ENCODE peak calls at places on chromosomes 4 and X, in eight cellular contexts. One of them, this sample, is unnamed.

GRCh38 chrX:77442728-77443127 is 4.5 kb upstream of the FGF16 start:
- DNase-seq in RWPE1: peak
- DNase-seq in HL-60: no peak
- DNase-seq in right atrium auricular region: no peak
- DNase-seq in cardiac muscle cell: no peak
- DNase-seq in body of pancreas: no peak
- DNase-seq in thoracic aorta: no peak
- DNase-seq in progenitor cell of endocrine pancreas: no peak
- DNase-seq in this sample: no peak

GRCh38 chr4:176230827-176231226 is 35.4 kb upstream of the SPATA4 start:
- DNase-seq in RWPE1: no peak
- DNase-seq in HL-60: no peak
- DNase-seq in progenitor cell of endocrine pancreas: no peak
- DNase-seq in right atrium auricular region: no peak
- DNase-seq in body of pancreas: no peak
- DNase-seq in thoracic aorta: no peak
- DNase-seq in cardiac muscle cell: no peak
- DNase-seq in this sample: no peak

GRCh38 chr4:179372746-179373145 is 1930.5 kb upstream of the AGA start:
- DNase-seq in progenitor cell of endocrine pancreas: no peak
- DNase-seq in thoracic aorta: no peak
- DNase-seq in right atrium auricular region: no peak
- DNase-seq in cardiac muscle cell: no peak
- DNase-seq in HL-60: no peak
- DNase-seq in RWPE1: no peak
- DNase-seq in body of pancreas: no peak
- DNase-seq in this sample: no peak

GRCh38 chr4:26061248-26061986 is 147.4 kb downstream of the SMIM20 start:
- DNase-seq in HL-60: peak
- DNase-seq in progenitor cell of endocrine pancreas: no peak
- DNase-seq in body of pancreas: no peak
- DNase-seq in right atrium auricular region: no peak
- DNase-seq in RWPE1: peak
- DNase-seq in cardiac muscle cell: peak
- DNase-seq in thoracic aorta: no peak
- DNase-seq in this sample: peak

GRCh38 chrX:1420371-1420770 is 28.5 kb upstream of the SLC25A6 start:
- DNase-seq in right atrium auricular region: no peak
- DNase-seq in cardiac muscle cell: no peak
- DNase-seq in thoracic aorta: no peak
- DNase-seq in RWPE1: no peak
- DNase-seq in HL-60: no peak
- DNase-seq in body of pancreas: peak
- DNase-seq in progenitor cell of endocrine pancreas: no peak
- DNase-seq in this sample: no peak

GRCh38 chrX:40172169-40172979 is 74.6 kb upstream of the BCOR start:
- DNase-seq in RWPE1: no peak
- DNase-seq in thoracic aorta: no peak
- DNase-seq in cardiac muscle cell: peak
- DNase-seq in right atrium auricular region: no peak
- DNase-seq in progenitor cell of endocrine pancreas: no peak
- DNase-seq in HL-60: no peak
- DNase-seq in body of pancreas: peak
- DNase-seq in this sample: no peak

GRCh38 chr4:146521543-146522097 is at the start of gene SLC10A7:
- DNase-seq in cardiac muscle cell: peak
- DNase-seq in body of pancreas: peak
- DNase-seq in thoracic aorta: no peak
- DNase-seq in right atrium auricular region: peak
- DNase-seq in progenitor cell of endocrine pancreas: peak
- DNase-seq in RWPE1: peak
- DNase-seq in HL-60: no peak
- DNase-seq in this sample: peak

GRCh38 chr4:158850800-158851644 is 82.2 kb downstream of the FNIP2 start:
- DNase-seq in HL-60: no peak
- DNase-seq in RWPE1: peak
- DNase-seq in body of pancreas: no peak
- DNase-seq in thoracic aorta: no peak
- DNase-seq in progenitor cell of endocrine pancreas: no peak
- DNase-seq in right atrium auricular region: no peak
- DNase-seq in cardiac muscle cell: peak
- DNase-seq in this sample: no peak

GRCh38 chr4:146638801-146639351 is at the start of gene POU4F2:
- DNase-seq in cardiac muscle cell: peak
- DNase-seq in HL-60: no peak
- DNase-seq in thoracic aorta: no peak
- DNase-seq in RWPE1: peak
- DNase-seq in right atrium auricular region: no peak
- DNase-seq in body of pancreas: no peak
- DNase-seq in progenitor cell of endocrine pancreas: no peak
- DNase-seq in this sample: no peak

GRCh38 chr4:52052475-52052780 is 1.3 kb downstream of the SPATA18 start:
- DNase-seq in HL-60: no peak
- DNase-seq in progenitor cell of endocrine pancreas: no peak
- DNase-seq in thoracic aorta: no peak
- DNase-seq in body of pancreas: no peak
- DNase-seq in right atrium auricular region: peak
- DNase-seq in RWPE1: no peak
- DNase-seq in cardiac muscle cell: peak
- DNase-seq in this sample: no peak

GRCh38 chr4:67204441-67204840 is 340.9 kb downstream of the CENPC start:
- DNase-seq in right atrium auricular region: no peak
- DNase-seq in HL-60: no peak
- DNase-seq in RWPE1: no peak
- DNase-seq in body of pancreas: no peak
- DNase-seq in cardiac muscle cell: no peak
- DNase-seq in thoracic aorta: no peak
- DNase-seq in progenitor cell of endocrine pancreas: no peak
- DNase-seq in this sample: no peak

GRCh38 chr4:138242076-138242829 is at the start of gene SLC7A11:
- DNase-seq in body of pancreas: peak
- DNase-seq in right atrium auricular region: no peak
- DNase-seq in cardiac muscle cell: peak
- DNase-seq in RWPE1: peak
- DNase-seq in progenitor cell of endocrine pancreas: peak
- DNase-seq in thoracic aorta: peak
- DNase-seq in HL-60: peak
- DNase-seq in this sample: peak

GRCh38 chr4:181108237-181108636 is 1135.0 kb upstream of the TENM3 start:
- DNase-seq in RWPE1: no peak
- DNase-seq in body of pancreas: no peak
- DNase-seq in HL-60: no peak
- DNase-seq in cardiac muscle cell: no peak
- DNase-seq in thoracic aorta: no peak
- DNase-seq in right atrium auricular region: no peak
- DNase-seq in progenitor cell of endocrine pancreas: no peak
- DNase-seq in this sample: no peak

GRCh38 chr4:89797117-89797516 is 39.8 kb downstream of the SNCA start:
- DNase-seq in RWPE1: peak
- DNase-seq in HL-60: no peak
- DNase-seq in right atrium auricular region: no peak
- DNase-seq in thoracic aorta: no peak
- DNase-seq in progenitor cell of endocrine pancreas: no peak
- DNase-seq in cardiac muscle cell: no peak
- DNase-seq in body of pancreas: no peak
- DNase-seq in this sample: no peak

GRCh38 chrX:149903889-149904748 is 23.1 kb downstream of the MAGEA8 start:
- DNase-seq in HL-60: no peak
- DNase-seq in thoracic aorta: no peak
- DNase-seq in progenitor cell of endocrine pancreas: no peak
- DNase-seq in RWPE1: no peak
- DNase-seq in body of pancreas: no peak
- DNase-seq in right atrium auricular region: no peak
- DNase-seq in cardiac muscle cell: no peak
- DNase-seq in this sample: no peak

GRCh38 chrX:17768997-17769396 is 31.7 kb downstream of the SCML1 start:
- DNase-seq in right atrium auricular region: no peak
- DNase-seq in thoracic aorta: no peak
- DNase-seq in RWPE1: no peak
- DNase-seq in cardiac muscle cell: no peak
- DNase-seq in body of pancreas: no peak
- DNase-seq in HL-60: no peak
- DNase-seq in progenitor cell of endocrine pancreas: no peak
- DNase-seq in this sample: no peak

GRCh38 chr4:23023121-23023520 is 330.4 kb downstream of the GBA3 start:
- DNase-seq in RWPE1: no peak
- DNase-seq in progenitor cell of endocrine pancreas: no peak
- DNase-seq in right atrium auricular region: no peak
- DNase-seq in body of pancreas: no peak
- DNase-seq in HL-60: no peak
- DNase-seq in thoracic aorta: no peak
- DNase-seq in cardiac muscle cell: no peak
- DNase-seq in this sample: no peak

GRCh38 chr4:87932718-87933136 is 42.8 kb upstream of the SPP1 start:
- DNase-seq in body of pancreas: no peak
- DNase-seq in thoracic aorta: no peak
- DNase-seq in progenitor cell of endocrine pancreas: no peak
- DNase-seq in RWPE1: no peak
- DNase-seq in cardiac muscle cell: no peak
- DNase-seq in HL-60: no peak
- DNase-seq in right atrium auricular region: no peak
- DNase-seq in this sample: no peak

GRCh38 chr4:3831529-3832150 is 65.5 kb downstream of the ADRA2C start:
- DNase-seq in HL-60: no peak
- DNase-seq in cardiac muscle cell: no peak
- DNase-seq in progenitor cell of endocrine pancreas: no peak
- DNase-seq in right atrium auricular region: no peak
- DNase-seq in body of pancreas: no peak
- DNase-seq in RWPE1: no peak
- DNase-seq in thoracic aorta: no peak
- DNase-seq in this sample: no peak

GRCh38 chr4:85812776-85813175 is 337.8 kb downstream of the ARHGAP24 start:
- DNase-seq in body of pancreas: no peak
- DNase-seq in progenitor cell of endocrine pancreas: no peak
- DNase-seq in cardiac muscle cell: no peak
- DNase-seq in HL-60: no peak
- DNase-seq in thoracic aorta: no peak
- DNase-seq in right atrium auricular region: no peak
- DNase-seq in RWPE1: no peak
- DNase-seq in this sample: no peak

GRCh38 chr4:38099908-38100407 is 139.8 kb downstream of the PTTG2 start:
- DNase-seq in cardiac muscle cell: no peak
- DNase-seq in progenitor cell of endocrine pancreas: no peak
- DNase-seq in RWPE1: peak
- DNase-seq in body of pancreas: no peak
- DNase-seq in HL-60: no peak
- DNase-seq in thoracic aorta: no peak
- DNase-seq in right atrium auricular region: no peak
- DNase-seq in this sample: no peak

GRCh38 chrX:72048515-72049455 is 82.9 kb downstream of the RTL5 start:
- DNase-seq in thoracic aorta: no peak
- DNase-seq in HL-60: no peak
- DNase-seq in right atrium auricular region: no peak
- DNase-seq in RWPE1: no peak
- DNase-seq in cardiac muscle cell: no peak
- DNase-seq in body of pancreas: no peak
- DNase-seq in progenitor cell of endocrine pancreas: no peak
- DNase-seq in this sample: no peak

GRCh38 chr4:69484011-69484410 is 11.7 kb downstream of the UGT2B4 start:
- DNase-seq in thoracic aorta: no peak
- DNase-seq in progenitor cell of endocrine pancreas: no peak
- DNase-seq in right atrium auricular region: no peak
- DNase-seq in body of pancreas: no peak
- DNase-seq in HL-60: no peak
- DNase-seq in RWPE1: no peak
- DNase-seq in cardiac muscle cell: no peak
- DNase-seq in this sample: no peak
- TF ChIP-seq CTCF in thoracic aorta: no peak
- TF ChIP-seq CTCF in progenitor cell of endocrine pancreas: no peak
- TF ChIP-seq CTCF in right atrium auricular region: no peak
- TF ChIP-seq CTCF in body of pancreas: no peak
- TF ChIP-seq CTCF in HL-60: no peak
- TF ChIP-seq CTCF in RWPE1: no peak
- TF ChIP-seq CTCF in cardiac muscle cell: no peak
- TF ChIP-seq CTCF in this sample: no peak

DNA sequence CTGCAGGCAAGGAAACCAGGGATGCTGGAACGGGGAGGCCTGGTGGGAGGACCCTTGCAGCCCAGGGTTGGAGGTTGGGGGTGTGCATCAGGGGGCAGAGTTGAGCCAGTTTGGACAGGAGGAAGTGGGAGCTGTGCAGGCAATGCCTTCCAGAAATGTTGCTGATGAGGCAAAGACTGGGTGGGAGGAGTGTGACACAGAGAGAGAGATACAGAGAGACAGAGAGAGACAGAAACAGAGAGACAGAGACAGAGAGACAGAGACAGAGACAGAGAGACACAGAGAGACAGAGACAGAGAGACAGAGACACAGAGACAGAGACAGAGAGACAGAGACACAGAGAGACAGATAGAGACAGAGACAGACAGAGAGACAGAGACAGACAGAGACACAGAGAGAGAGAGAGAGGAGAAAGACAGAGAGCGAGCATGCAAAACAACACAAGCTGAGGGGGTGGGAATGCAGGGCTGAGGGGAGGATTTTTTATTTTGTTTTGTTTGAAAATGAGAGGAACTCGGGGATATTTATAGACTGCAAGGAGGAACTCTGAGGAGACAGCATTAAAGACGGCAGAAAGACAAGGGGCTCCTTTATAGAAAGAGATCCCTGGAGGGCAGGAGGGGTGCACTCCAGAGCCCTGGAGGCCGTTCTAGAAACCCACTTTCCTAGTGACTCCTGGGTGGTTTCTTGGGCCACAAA is 1.9 kb upstream of the HAUS3 start:
- DNase-seq in thoracic aorta: no peak
- DNase-seq in RWPE1: no peak
- DNase-seq in progenitor cell of endocrine pancreas: peak
- DNase-seq in cardiac muscle cell: peak
- DNase-seq in body of pancreas: no peak
- DNase-seq in HL-60: peak
- DNase-seq in right atrium auricular region: peak
- DNase-seq in this sample: no peak
- TF ChIP-seq CTCF in thoracic aorta: no peak
- TF ChIP-seq CTCF in RWPE1: no peak
- TF ChIP-seq CTCF in progenitor cell of endocrine pancreas: peak
- TF ChIP-seq CTCF in cardiac muscle cell: peak
- TF ChIP-seq CTCF in body of pancreas: no peak
- TF ChIP-seq CTCF in HL-60: peak
- TF ChIP-seq CTCF in right atrium auricular region: no peak
- TF ChIP-seq CTCF in this sample: no peak

DNA sequence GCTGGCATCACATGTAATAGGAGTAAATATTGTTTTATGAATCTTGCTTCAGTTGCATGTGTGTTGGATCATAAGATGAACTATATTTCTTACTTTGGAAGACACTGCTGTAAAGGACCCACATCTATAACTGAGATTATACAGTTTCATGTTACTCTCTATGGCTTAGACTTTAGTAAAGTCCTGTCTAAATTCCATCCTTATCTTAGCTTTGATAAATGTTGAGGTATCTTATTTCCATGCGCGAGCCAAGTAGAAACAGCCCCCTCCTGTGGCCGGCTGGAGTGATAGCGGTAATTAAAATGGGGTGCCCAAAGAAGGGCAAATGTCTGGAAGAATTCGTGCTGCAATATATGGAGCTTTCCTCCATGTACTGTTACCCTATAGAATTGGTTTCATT is 43.0 kb downstream of the CCDC158 start:
- DNase-seq in body of pancreas: peak
- DNase-seq in HL-60: no peak
- DNase-seq in progenitor cell of endocrine pancreas: peak
- DNase-seq in thoracic aorta: no peak
- DNase-seq in right atrium auricular region: no peak
- DNase-seq in cardiac muscle cell: peak
- DNase-seq in RWPE1: peak
- DNase-seq in this sample: no peak
- TF ChIP-seq CTCF in body of pancreas: peak
- TF ChIP-seq CTCF in HL-60: peak
- TF ChIP-seq CTCF in progenitor cell of endocrine pancreas: peak
- TF ChIP-seq CTCF in thoracic aorta: no peak
- TF ChIP-seq CTCF in right atrium auricular region: no peak
- TF ChIP-seq CTCF in cardiac muscle cell: peak
- TF ChIP-seq CTCF in RWPE1: peak
- TF ChIP-seq CTCF in this sample: peak

GRCh38 chrX:14051416-14051815 is 21.7 kb upstream of the GEMIN8 start:
- DNase-seq in right atrium auricular region: no peak
- DNase-seq in RWPE1: no peak
- DNase-seq in cardiac muscle cell: peak
- DNase-seq in progenitor cell of endocrine pancreas: no peak
- DNase-seq in HL-60: no peak
- DNase-seq in body of pancreas: no peak
- DNase-seq in thoracic aorta: no peak
- DNase-seq in this sample: no peak
- TF ChIP-seq CTCF in right atrium auricular region: no peak
- TF ChIP-seq CTCF in RWPE1: no peak
- TF ChIP-seq CTCF in cardiac muscle cell: no peak
- TF ChIP-seq CTCF in progenitor cell of endocrine pancreas: no peak
- TF ChIP-seq CTCF in HL-60: no peak
- TF ChIP-seq CTCF in body of pancreas: no peak
- TF ChIP-seq CTCF in thoracic aorta: no peak
- TF ChIP-seq CTCF in this sample: peak